ENCODE peak calls at places on chromosomes 11 and 22, in seven cellular contexts. One of them, this sample, is unnamed.
A peak's percentile ranks its signal among the peaks of the same experiment; 100 is the strongest.

GRCh38 chr11:32198053-32198452 is 107.2 kb downstream of the RCN1 start:
- DNase-seq in caudate nucleus: no peak
- DNase-seq in pancreas: no peak
- DNase-seq in effector memory CD4-positive, alpha-beta T cell: no peak
- DNase-seq in ovary: no peak
- DNase-seq in SK-N-SH: no peak
- DNase-seq in AG04450: no peak
- DNase-seq in this sample: no peak

GRCh38 chr22:39675907-39676306 is 105.4 kb downstream of the CACNA1I start:
- DNase-seq in SK-N-SH: no peak
- DNase-seq in effector memory CD4-positive, alpha-beta T cell: no peak
- DNase-seq in pancreas: no peak
- DNase-seq in ovary: no peak
- DNase-seq in caudate nucleus: no peak
- DNase-seq in AG04450: no peak
- DNase-seq in this sample: no peak

GRCh38 chr11:70297341-70297740 is 26.9 kb downstream of the PPFIA1 start:
- DNase-seq in caudate nucleus: no peak
- DNase-seq in effector memory CD4-positive, alpha-beta T cell: no peak
- DNase-seq in ovary: no peak
- DNase-seq in pancreas: no peak
- DNase-seq in SK-N-SH: no peak
- DNase-seq in AG04450: no peak
- DNase-seq in this sample: no peak

GRCh38 chr11:61516191-61516590 is 7.6 kb downstream of the LRRC10B start:
- DNase-seq in effector memory CD4-positive, alpha-beta T cell: no peak
- DNase-seq in SK-N-SH: no peak
- DNase-seq in pancreas: peak; percentile 60
- DNase-seq in caudate nucleus: no peak
- DNase-seq in AG04450: no peak
- DNase-seq in ovary: no peak
- DNase-seq in this sample: no peak

GRCh38 chr22:31099841-31100761 is 7.3 kb downstream of the SELENOM start:
- DNase-seq in caudate nucleus: no peak
- DNase-seq in AG04450: no peak
- DNase-seq in effector memory CD4-positive, alpha-beta T cell: no peak
- DNase-seq in pancreas: peak; percentile 54
- DNase-seq in SK-N-SH: no peak
- DNase-seq in ovary: no peak
- DNase-seq in this sample: no peak

GRCh38 chr11:131916633-131917032 is 546.2 kb downstream of the NTM start:
- DNase-seq in SK-N-SH: no peak
- DNase-seq in AG04450: no peak
- DNase-seq in pancreas: no peak
- DNase-seq in ovary: no peak
- DNase-seq in caudate nucleus: no peak
- DNase-seq in effector memory CD4-positive, alpha-beta T cell: no peak
- DNase-seq in this sample: no peak

GRCh38 chr11:19301336-19301735 is 60.6 kb upstream of the E2F8 start:
- DNase-seq in SK-N-SH: no peak
- DNase-seq in effector memory CD4-positive, alpha-beta T cell: no peak
- DNase-seq in pancreas: no peak
- DNase-seq in ovary: no peak
- DNase-seq in caudate nucleus: no peak
- DNase-seq in AG04450: no peak
- DNase-seq in this sample: no peak

GRCh38 chr22:21642584-21643448 is 714 bp downstream of the SDF2L1 start:
- DNase-seq in pancreas: peak; percentile 85
- DNase-seq in ovary: no peak
- DNase-seq in SK-N-SH: peak; percentile 71
- DNase-seq in caudate nucleus: no peak
- DNase-seq in AG04450: no peak
- DNase-seq in effector memory CD4-positive, alpha-beta T cell: no peak
- DNase-seq in this sample: peak; percentile 32

GRCh38 chr22:25112538-25113253 is 87.0 kb upstream of the CRYBB3 start:
- DNase-seq in caudate nucleus: no peak
- DNase-seq in pancreas: no peak
- DNase-seq in effector memory CD4-positive, alpha-beta T cell: no peak
- DNase-seq in ovary: no peak
- DNase-seq in SK-N-SH: no peak
- DNase-seq in AG04450: no peak
- DNase-seq in this sample: no peak
- H3K27ac ChIP-seq in caudate nucleus: no peak overlapping the region
- H3K27ac ChIP-seq in pancreas: peak overlapping the region; percentile 89
- H3K27ac ChIP-seq in effector memory CD4-positive, alpha-beta T cell: no peak overlapping the region
- H3K27ac ChIP-seq in ovary: no peak overlapping the region
- H3K27ac ChIP-seq in SK-N-SH: no peak overlapping the region
- H3K27ac ChIP-seq in AG04450: no peak overlapping the region
- H3K27ac ChIP-seq in this sample: no peak overlapping the region

DNA sequence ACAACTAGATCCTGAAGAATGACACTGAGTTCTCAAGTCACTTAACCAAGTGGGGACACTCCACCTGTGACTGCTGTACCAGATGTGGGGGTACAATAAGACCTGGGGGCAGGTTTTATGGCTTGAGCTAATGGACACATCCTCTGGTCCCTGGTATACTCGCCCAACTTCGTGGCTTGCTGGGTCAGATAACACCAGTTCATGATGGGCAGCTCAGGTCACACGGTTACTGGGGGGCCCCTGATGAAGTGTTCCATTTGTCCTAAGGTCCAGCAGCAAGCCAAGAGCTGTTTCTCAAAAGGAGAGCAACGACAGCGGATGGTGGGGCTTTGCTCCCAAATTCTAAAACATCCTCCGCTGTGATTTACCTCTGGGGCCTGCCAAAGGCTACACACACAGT is 1368.4 kb downstream of the BRD1 start:
- DNase-seq in SK-N-SH: no peak
- DNase-seq in ovary: no peak
- DNase-seq in caudate nucleus: no peak
- DNase-seq in AG04450: no peak
- DNase-seq in pancreas: no peak
- DNase-seq in effector memory CD4-positive, alpha-beta T cell: no peak
- DNase-seq in this sample: no peak
- H3K27ac ChIP-seq in SK-N-SH: no peak overlapping the region
- H3K27ac ChIP-seq in ovary: no peak overlapping the region
- H3K27ac ChIP-seq in caudate nucleus: no peak overlapping the region
- H3K27ac ChIP-seq in AG04450: no peak overlapping the region
- H3K27ac ChIP-seq in pancreas: no peak overlapping the region
- H3K27ac ChIP-seq in effector memory CD4-positive, alpha-beta T cell: no peak overlapping the region
- H3K27ac ChIP-seq in this sample: no peak overlapping the region

GRCh38 chr22:20017622-20017958 is 967 bp upstream of the ARVCF start:
- DNase-seq in AG04450: no peak
- DNase-seq in pancreas: peak; percentile 35
- DNase-seq in effector memory CD4-positive, alpha-beta T cell: no peak
- DNase-seq in caudate nucleus: no peak
- DNase-seq in SK-N-SH: no peak
- DNase-seq in ovary: no peak
- DNase-seq in this sample: no peak

GRCh38 chr22:20020533-20021195 is at the start of gene TANGO2:
- DNase-seq in ovary: peak; percentile 87
- DNase-seq in AG04450: peak; percentile 54
- DNase-seq in SK-N-SH: peak; percentile 99
- DNase-seq in caudate nucleus: peak; percentile 92
- DNase-seq in effector memory CD4-positive, alpha-beta T cell: peak; percentile 88
- DNase-seq in pancreas: peak; percentile 95
- DNase-seq in this sample: peak; percentile 70

GRCh38 chr22:20021196-20022181 is 579 bp downstream of the TANGO2 start:
- DNase-seq in pancreas: peak; percentile 81
- DNase-seq in effector memory CD4-positive, alpha-beta T cell: no peak
- DNase-seq in AG04450: no peak
- DNase-seq in caudate nucleus: peak; percentile 69
- DNase-seq in SK-N-SH: peak; percentile 75
- DNase-seq in ovary: no peak
- DNase-seq in this sample: peak; percentile 79

GRCh38 chr22:20018001-20018400 is 1.4 kb upstream of the ARVCF start:
- DNase-seq in ovary: no peak
- DNase-seq in SK-N-SH: no peak
- DNase-seq in AG04450: no peak
- DNase-seq in pancreas: no peak
- DNase-seq in caudate nucleus: no peak
- DNase-seq in effector memory CD4-positive, alpha-beta T cell: no peak
- DNase-seq in this sample: no peak

GRCh38 chr22:20019661-20020532 is 1.0 kb upstream of the TANGO2 start:
- DNase-seq in effector memory CD4-positive, alpha-beta T cell: no peak
- DNase-seq in caudate nucleus: no peak
- DNase-seq in ovary: no peak
- DNase-seq in AG04450: no peak
- DNase-seq in SK-N-SH: no peak
- DNase-seq in pancreas: peak; percentile 66
- DNase-seq in this sample: no peak
- H3K27ac ChIP-seq in effector memory CD4-positive, alpha-beta T cell: peak overlapping the region; percentile 82
- H3K27ac ChIP-seq in caudate nucleus: no peak overlapping the region
- H3K27ac ChIP-seq in ovary: no peak overlapping the region
- H3K27ac ChIP-seq in AG04450: no peak overlapping the region
- H3K27ac ChIP-seq in SK-N-SH: no peak overlapping the region
- H3K27ac ChIP-seq in pancreas: no peak overlapping the region
- H3K27ac ChIP-seq in this sample: peak overlapping the region; percentile 87

DNA sequence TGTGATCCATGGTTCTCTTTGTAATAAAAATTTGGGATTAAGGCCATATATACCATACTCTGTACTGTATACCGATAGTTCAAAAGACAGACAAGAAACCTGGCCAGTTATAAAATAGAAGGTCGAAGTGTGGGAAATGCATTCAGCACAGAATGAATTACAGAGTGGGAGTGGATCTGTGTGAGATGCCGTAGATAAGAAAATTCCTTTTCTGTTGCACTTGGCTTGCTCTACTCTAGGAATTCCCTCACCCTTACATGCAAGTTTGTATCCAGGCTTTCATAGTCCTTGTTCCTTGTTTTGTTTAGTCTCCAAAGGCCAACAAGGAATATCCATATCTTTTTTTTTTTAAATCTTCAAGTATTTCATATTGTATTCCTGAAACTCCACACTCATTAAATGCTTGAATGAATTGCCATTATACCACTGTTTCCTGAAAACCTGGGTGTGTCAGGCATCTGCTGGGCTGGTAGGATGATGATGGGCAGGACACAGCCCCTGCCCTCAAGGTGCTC is 53.4 kb downstream of the TEAD1 start:
- DNase-seq in ovary: no peak
- DNase-seq in pancreas: no peak
- DNase-seq in AG04450: no peak
- DNase-seq in effector memory CD4-positive, alpha-beta T cell: no peak
- DNase-seq in caudate nucleus: no peak
- DNase-seq in SK-N-SH: no peak
- DNase-seq in this sample: no peak
- H3K27ac ChIP-seq in ovary: no peak overlapping the region
- H3K27ac ChIP-seq in pancreas: no peak overlapping the region
- H3K27ac ChIP-seq in AG04450: no peak overlapping the region
- H3K27ac ChIP-seq in effector memory CD4-positive, alpha-beta T cell: no peak overlapping the region
- H3K27ac ChIP-seq in caudate nucleus: no peak overlapping the region
- H3K27ac ChIP-seq in SK-N-SH: peak overlapping the region; percentile 89
- H3K27ac ChIP-seq in this sample: no peak overlapping the region

DNA sequence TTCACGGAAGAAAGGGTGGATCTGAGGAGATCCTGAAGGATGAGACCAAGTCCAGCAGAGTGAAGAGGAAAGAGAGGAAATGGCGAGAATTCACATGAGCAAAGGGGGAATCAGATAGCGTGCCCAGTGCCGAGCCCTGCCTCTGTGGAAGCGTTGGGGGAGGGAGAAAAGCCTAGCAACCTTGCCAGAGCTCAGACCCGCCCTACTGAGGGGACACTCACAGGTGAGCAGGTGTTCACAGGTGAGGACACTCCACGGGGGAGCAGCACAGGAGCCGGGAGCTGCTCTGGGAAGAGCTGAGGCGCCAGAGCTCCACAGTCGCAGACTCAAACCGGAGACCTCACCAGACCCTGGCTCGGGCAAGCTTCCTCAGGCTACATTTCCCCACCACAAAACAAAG is 56.2 kb downstream of the MICAL3 start:
- DNase-seq in effector memory CD4-positive, alpha-beta T cell: no peak
- DNase-seq in AG04450: no peak
- DNase-seq in pancreas: no peak
- DNase-seq in SK-N-SH: no peak
- DNase-seq in ovary: no peak
- DNase-seq in caudate nucleus: no peak
- DNase-seq in this sample: no peak
- H3K27ac ChIP-seq in effector memory CD4-positive, alpha-beta T cell: no peak overlapping the region
- H3K27ac ChIP-seq in AG04450: no peak overlapping the region
- H3K27ac ChIP-seq in pancreas: no peak overlapping the region
- H3K27ac ChIP-seq in SK-N-SH: no peak overlapping the region
- H3K27ac ChIP-seq in ovary: no peak overlapping the region
- H3K27ac ChIP-seq in caudate nucleus: no peak overlapping the region
- H3K27ac ChIP-seq in this sample: no peak overlapping the region

GRCh38 chr22:26234267-26234666 is 65.0 kb downstream of the SEZ6L start:
- DNase-seq in ovary: no peak
- DNase-seq in effector memory CD4-positive, alpha-beta T cell: no peak
- DNase-seq in SK-N-SH: no peak
- DNase-seq in pancreas: no peak
- DNase-seq in caudate nucleus: no peak
- DNase-seq in AG04450: no peak
- DNase-seq in this sample: no peak

GRCh38 chr22:26235792-26236191 is 66.5 kb downstream of the SEZ6L start:
- DNase-seq in effector memory CD4-positive, alpha-beta T cell: no peak
- DNase-seq in SK-N-SH: no peak
- DNase-seq in pancreas: no peak
- DNase-seq in ovary: no peak
- DNase-seq in caudate nucleus: no peak
- DNase-seq in AG04450: no peak
- DNase-seq in this sample: no peak

GRCh38 chr22:26226538-26227297 is 57.5 kb downstream of the SEZ6L start:
- DNase-seq in effector memory CD4-positive, alpha-beta T cell: no peak
- DNase-seq in SK-N-SH: no peak
- DNase-seq in pancreas: no peak
- DNase-seq in caudate nucleus: no peak
- DNase-seq in AG04450: no peak
- DNase-seq in ovary: no peak
- DNase-seq in this sample: no peak

GRCh38 chr22:26229910-26230309 is 60.6 kb downstream of the SEZ6L start:
- DNase-seq in AG04450: no peak
- DNase-seq in effector memory CD4-positive, alpha-beta T cell: no peak
- DNase-seq in ovary: no peak
- DNase-seq in SK-N-SH: no peak
- DNase-seq in caudate nucleus: no peak
- DNase-seq in pancreas: no peak
- DNase-seq in this sample: no peak
- H3K27ac ChIP-seq in AG04450: no peak overlapping the region
- H3K27ac ChIP-seq in effector memory CD4-positive, alpha-beta T cell: no peak overlapping the region
- H3K27ac ChIP-seq in ovary: no peak overlapping the region
- H3K27ac ChIP-seq in SK-N-SH: no peak overlapping the region
- H3K27ac ChIP-seq in caudate nucleus: no peak overlapping the region
- H3K27ac ChIP-seq in pancreas: no peak overlapping the region
- H3K27ac ChIP-seq in this sample: no peak overlapping the region

DNA sequence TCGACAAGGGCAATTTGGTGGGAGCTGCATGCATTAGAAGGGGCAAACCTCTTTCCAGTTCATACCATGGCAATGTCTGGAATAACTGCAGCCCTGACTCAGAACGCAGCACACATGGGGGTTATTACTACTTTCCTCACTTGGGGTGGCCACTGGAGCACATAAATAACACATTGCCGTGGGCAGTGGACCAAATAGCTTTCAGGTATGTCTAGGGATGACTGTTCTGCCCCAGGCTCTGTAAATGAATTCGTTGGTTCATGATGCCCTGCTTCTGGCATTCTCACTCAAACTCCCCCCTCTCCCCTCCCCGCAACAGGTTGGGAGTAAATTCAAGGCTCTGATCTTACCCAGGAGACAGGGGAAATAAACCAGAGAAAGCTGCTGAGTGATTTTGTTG is 238.0 kb upstream of the PLET1 start:
- DNase-seq in effector memory CD4-positive, alpha-beta T cell: no peak
- DNase-seq in caudate nucleus: no peak
- DNase-seq in ovary: no peak
- DNase-seq in pancreas: no peak
- DNase-seq in AG04450: no peak
- DNase-seq in SK-N-SH: no peak
- DNase-seq in this sample: no peak
- H3K27ac ChIP-seq in effector memory CD4-positive, alpha-beta T cell: no peak overlapping the region
- H3K27ac ChIP-seq in caudate nucleus: no peak overlapping the region
- H3K27ac ChIP-seq in ovary: no peak overlapping the region
- H3K27ac ChIP-seq in pancreas: no peak overlapping the region
- H3K27ac ChIP-seq in AG04450: no peak overlapping the region
- H3K27ac ChIP-seq in SK-N-SH: no peak overlapping the region
- H3K27ac ChIP-seq in this sample: no peak overlapping the region